ENCODE peak calls at places on chromosomes 4 and X, in seven cellular contexts. D is midbrain; Q is occipital lobe; F is GM10248; W is stimulated activated naive CD8-positive, alpha-beta T cell treated with anti-CD3 and anti-CD28 coated beads, Interleukin-15, amount 100 ng/mL, for 72 hours; V is ELF-1; I is putamen. K is an unnamed sample.

GRCh38 chrX:120366794-120367193 is 4.9 kb downstream of the ATP1B4 start:
- DNase-seq in D (no peak), Q (no peak), F (no peak), W (no peak), V (no peak), I (no peak), K (no peak)

GRCh38 chr4:55517526-55518229 is 29.0 kb downstream of the CLOCK start:
- DNase-seq in D (no peak), Q (no peak), F (peak), W (no peak), V (no peak), I (no peak), K (no peak)

GRCh38 chr4:185128272-185129119 is 14.6 kb upstream of the SLC25A4 start:
- DNase-seq in D (no peak), Q (peak), F (peak), W (peak), V (peak), I (peak), K (no peak)

GRCh38 chrX:146907391-146908240 is 93.1 kb upstream of the CXorf51A start:
- DNase-seq in D (no peak), Q (no peak), F (no peak), W (no peak), V (no peak), I (no peak), K (no peak)

GRCh38 chr4:127214001-127214400 is 418.8 kb upstream of the INTU start:
- DNase-seq in D (no peak), Q (no peak), F (no peak), W (no peak), V (no peak), I (no peak), K (no peak)

GRCh38 chr4:168203233-168203911 is 111.0 kb downstream of the ANXA10 start:
- DNase-seq in D (no peak), Q (no peak), F (no peak), W (no peak), V (no peak), I (no peak), K (no peak)

GRCh38 chr4:155592568-155593343 is 73.9 kb upstream of the GUCY1A1 start:
- DNase-seq in D (no peak), Q (no peak), F (no peak), W (no peak), V (no peak), I (no peak), K (no peak)

GRCh38 chr4:2867758-2868491 is 24.3 kb downstream of the ADD1 start:
- DNase-seq in D (peak), Q (no peak), F (no peak), W (no peak), V (peak), I (no peak), K (no peak)

GRCh38 chr4:153420361-153420760 is 45.8 kb upstream of the TMEM131L start:
- DNase-seq in D (no peak), Q (no peak), F (no peak), W (no peak), V (no peak), I (no peak), K (no peak)

GRCh38 chrX:13876652-13877051 is 59.8 kb upstream of the GPM6B start:
- DNase-seq in D (no peak), Q (no peak), F (no peak), W (no peak), V (peak), I (no peak), K (no peak)

GRCh38 chr4:27770895-27771294 is 910.3 kb downstream of the STIM2 start:
- DNase-seq in D (no peak), Q (no peak), F (no peak), W (no peak), V (no peak), I (no peak), K (no peak)

K was measured in anterior cingulate cortex.